ENCODE peak calls at places on chromosomes 13 and 19, in six cellular contexts. U is tibial artery, F is brain microvascular endothelial cell, K is thyroid gland, Z is psoas muscle, C is lower leg skin. X is an unnamed sample.

GRCh38 chr19:19659646-19660245 is 3.7 kb downstream of the ATP13A1 start:
- DNase-seq in U (no peak), F (no peak), K (no peak), Z (no peak), C (no peak), X (no peak)

GRCh38 chr13:25249001-25249543 is 38.2 kb downstream of the MTMR6 start:
- DNase-seq in U (no peak), F (peak; percentile 36), K (no peak), Z (no peak), C (no peak), X (peak; percentile 17)

GRCh38 chr13:95644611-95645052 is at the start of gene DZIP1:
- DNase-seq in U (peak; percentile 57), F (peak; percentile 81), K (peak; percentile 22), Z (peak; percentile 83), C (peak; percentile 28), X (no peak)

GRCh38 chr13:52891685-52892084 is 43.2 kb upstream of the PCDH8 start:
- DNase-seq in U (no peak), F (no peak), K (no peak), Z (no peak), C (no peak), X (no peak)

GRCh38 chr13:76775031-76775740 is 111.0 kb downstream of the KCTD12 start:
- DNase-seq in U (no peak), F (no peak), K (no peak), Z (no peak), C (no peak), X (no peak)

GRCh38 chr13:49733181-49733951 is 42.1 kb upstream of the EBPL start:
- DNase-seq in U (no peak), F (no peak), K (peak; percentile 64), Z (no peak), C (no peak), X (no peak)

GRCh38 chr19:38879400-38879751 is 1.3 kb upstream of the RINL start:
- DNase-seq in U (no peak), F (no peak), K (no peak), Z (peak; percentile 53), C (no peak), X (no peak)

GRCh38 chr13:76153239-76153638 is 517.1 kb downstream of the LMO7 start:
- DNase-seq in U (no peak), F (no peak), K (no peak), Z (no peak), C (no peak), X (no peak)

GRCh38 chr13:112716461-112716820 is 26.6 kb downstream of the ATP11A start:
- DNase-seq in U (no peak), F (no peak), K (no peak), Z (peak; percentile 36), C (no peak), X (no peak)

GRCh38 chr19:14475251-14476073 is at the start of gene PTGER1:
- DNase-seq in U (no peak), F (no peak), K (no peak), Z (no peak), C (no peak), X (no peak)
- H3K4me3 ChIP-seq in U (no peak within 1 kb of the TSS), F (no peak within 1 kb of the TSS), K (no peak within 1 kb of the TSS), Z (peak within 1 kb of the TSS; percentile 48), C (no peak within 1 kb of the TSS), X (peak within 1 kb of the TSS; percentile 35)

DNA sequence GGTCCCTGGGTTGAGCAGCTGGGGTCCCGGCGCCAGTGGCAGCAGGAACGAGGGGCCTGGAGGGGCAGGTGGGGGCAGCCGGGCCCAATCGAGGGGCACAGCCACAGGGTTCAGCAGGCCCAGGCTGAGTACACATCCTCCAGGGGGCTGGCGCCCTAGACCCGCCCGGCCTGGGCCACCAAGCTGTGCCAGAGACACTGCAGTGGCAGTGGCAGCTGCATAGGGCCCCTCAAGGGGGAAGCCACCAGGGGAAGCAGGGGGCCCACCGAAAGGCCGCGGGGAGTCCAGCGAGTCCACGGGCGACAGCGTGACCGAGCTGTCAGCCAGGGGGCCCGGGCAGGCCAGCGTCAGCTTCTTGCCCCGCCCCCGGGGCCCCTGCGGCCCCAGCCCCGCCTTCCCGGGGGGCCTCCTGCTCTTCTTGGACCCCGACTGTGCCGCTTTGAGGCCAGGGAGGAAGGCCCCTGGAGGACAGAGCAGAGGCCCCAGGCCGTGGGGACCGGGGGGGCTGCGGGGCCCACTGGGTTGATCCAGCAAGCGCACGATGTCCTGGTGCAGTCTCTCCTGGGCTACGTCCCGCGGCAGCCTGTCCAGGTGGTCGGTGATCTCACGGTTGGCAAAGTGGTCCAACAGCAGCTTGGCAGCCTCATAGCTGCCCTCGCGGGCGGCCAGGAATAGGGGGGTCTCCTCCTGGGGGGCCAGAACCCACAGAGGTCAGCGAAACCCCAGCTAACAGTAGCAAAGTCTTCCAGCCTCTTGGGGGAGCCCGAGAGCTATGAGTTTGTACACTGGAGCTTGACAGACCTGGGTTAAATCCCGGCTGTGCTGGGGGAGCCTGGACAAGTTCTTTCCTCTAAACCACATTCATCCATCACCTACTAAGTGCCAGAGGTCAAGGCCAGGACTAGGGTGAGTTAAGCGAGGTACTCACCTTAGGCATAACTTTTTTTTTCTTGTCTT is 39.5 kb downstream of the NOTCH3 start:
- DNase-seq in U (no peak), F (no peak), K (no peak), Z (no peak), C (no peak), X (no peak)
- TF ChIP-seq CTCF in U (no peak), F (peak; percentile 57), K (peak; percentile 10), Z (no peak), C (no peak), X (peak; percentile 50)

GRCh38 chr19:49017666-49018351 is 918 bp upstream of the LHB start:
- DNase-seq in U (peak; percentile 35), F (peak; percentile 57), K (peak; percentile 33), Z (peak; percentile 80), C (no peak), X (no peak)
- H3K4me3 ChIP-seq in U (peak overlapping the region; percentile 37), F (peak overlapping the region; percentile 47), K (no peak overlapping the region), Z (peak overlapping the region; percentile 66), C (peak overlapping the region; percentile 3), X (peak overlapping the region; percentile 45)

GRCh38 chr13:64525687-64526086 is 2704.4 kb downstream of the PCDH9 start:
- DNase-seq in U (no peak), F (no peak), K (no peak), Z (no peak), C (no peak), X (no peak)

GRCh38 chr13:64534302-64534701 is 2695.8 kb downstream of the PCDH9 start:
- DNase-seq in U (no peak), F (no peak), K (no peak), Z (no peak), C (no peak), X (no peak)

GRCh38 chr13:64531400-64531799 is 2698.7 kb downstream of the PCDH9 start:
- DNase-seq in U (no peak), F (no peak), K (no peak), Z (no peak), C (no peak), X (no peak)

GRCh38 chr13:64527561-64527960 is 2702.6 kb downstream of the PCDH9 start:
- DNase-seq in U (no peak), F (no peak), K (no peak), Z (no peak), C (no peak), X (no peak)

DNA sequence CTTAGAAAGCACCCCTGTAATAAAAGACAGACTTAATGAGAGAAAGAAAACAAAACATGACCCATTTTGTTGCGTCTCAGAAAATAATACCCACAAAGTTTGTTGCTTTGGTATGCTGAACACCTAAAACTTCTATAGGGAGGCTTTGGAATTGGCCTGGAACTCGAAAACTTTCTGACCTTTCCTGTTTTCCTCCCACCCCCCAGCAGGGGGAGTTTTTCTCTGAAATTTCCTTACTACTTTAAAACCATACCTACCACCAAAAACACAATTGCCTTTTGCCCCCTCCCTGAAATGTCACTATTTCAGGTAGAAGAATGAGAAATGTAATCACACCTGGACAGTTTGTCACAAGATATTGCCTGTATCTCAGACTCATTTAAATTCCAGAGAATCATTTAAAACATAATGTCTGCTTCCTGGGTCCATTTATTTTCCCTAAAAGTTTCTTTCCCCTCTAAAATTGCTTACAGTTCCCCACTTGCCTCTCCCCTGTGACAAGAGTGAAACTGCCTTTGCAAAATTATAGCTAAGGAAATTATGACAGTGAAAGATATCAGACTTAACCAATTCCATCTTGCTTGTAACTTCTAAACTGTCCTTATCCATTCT is 2700.2 kb downstream of the PCDH9 start:
- DNase-seq in U (no peak), F (no peak), K (no peak), Z (no peak), C (no peak), X (no peak)
- TF ChIP-seq CTCF in U (peak; percentile 22), F (peak; percentile 77), K (peak; percentile 27), Z (no peak), C (no peak), X (peak; percentile 65)

DNA sequence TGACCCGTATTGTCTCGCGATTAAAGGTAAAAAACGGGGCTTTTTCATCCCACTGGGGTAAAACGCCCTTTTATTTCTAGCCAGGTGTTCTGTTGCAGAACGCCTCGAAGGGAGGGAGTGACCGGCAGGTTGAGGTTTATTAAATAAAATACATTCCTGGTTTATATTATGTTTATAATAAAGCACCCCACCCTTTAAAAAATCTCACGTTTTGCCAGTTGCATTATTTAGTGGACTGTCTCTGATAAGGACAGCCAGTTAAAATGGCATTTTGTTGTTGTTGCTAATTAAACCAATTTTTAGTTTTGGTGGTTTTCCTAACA is 25.1 kb upstream of the ZNF850 start:
- DNase-seq in U (no peak), F (no peak), K (no peak), Z (no peak), C (no peak), X (no peak)
- H3K4me3 ChIP-seq in U (peak overlapping the region; percentile 75), F (peak overlapping the region; percentile 96), K (peak overlapping the region; percentile 80), Z (peak overlapping the region; percentile 79), C (peak overlapping the region; percentile 48), X (peak overlapping the region; percentile 76)

GRCh38 chr13:26601669-26602068 is 44.2 kb downstream of the WASF3 start:
- DNase-seq in U (no peak), F (peak; percentile 43), K (no peak), Z (no peak), C (no peak), X (no peak)

GRCh38 chr13:26604784-26605183 is 47.3 kb downstream of the WASF3 start:
- DNase-seq in U (peak; percentile 87), F (no peak), K (peak; percentile 77), Z (peak; percentile 87), C (peak; percentile 49), X (no peak)

GRCh38 chr13:26602783-26603182 is 45.3 kb downstream of the WASF3 start:
- DNase-seq in U (no peak), F (no peak), K (no peak), Z (no peak), C (no peak), X (no peak)

GRCh38 chr13:26600345-26600761 is 42.9 kb downstream of the WASF3 start:
- DNase-seq in U (no peak), F (no peak), K (no peak), Z (no peak), C (peak; percentile 18), X (peak; percentile 15)

GRCh38 chr13:26605845-26606244 is 48.4 kb downstream of the WASF3 start:
- DNase-seq in U (no peak), F (no peak), K (no peak), Z (no peak), C (no peak), X (no peak)
- TF ChIP-seq CTCF in U (no peak), F (peak; percentile 29), K (no peak), Z (no peak), C (no peak), X (no peak)